ENCODE peak calls at places on chromosomes 16 and 17, in six cellular contexts. V is GM23338, H is endodermal cell, A is endothelial cell of umbilical vein, U is tibial artery, X is Caco-2. B is an unnamed sample. For H3K4me1 and H3K27me3, the result is how much of the 10 kb centered on the place peaks cover.

GRCh38 chr16:87391950-87392822 is at the start of gene MAP1LC3B:
- DNase-seq in H (peak), V (peak), X (peak), A (peak), U (peak), B (peak)

GRCh38 chr16:22183335-22183734 is 21.0 kb downstream of the SDR42E2 start:
- DNase-seq in A (no peak), V (no peak), U (no peak), H (no peak), X (no peak), B (no peak)

GRCh38 chr17:77666881-77667395 is 291.6 kb upstream of the TNRC6C start:
- DNase-seq in H (no peak), A (no peak), X (no peak), U (no peak), V (no peak), B (no peak)

GRCh38 chr17:2955931-2956582 is 107.3 kb downstream of the OR1D5 start:
- DNase-seq in U (no peak), V (no peak), X (no peak), H (no peak), A (no peak), B (no peak)

GRCh38 chr17:40065041-40065770 is 2.4 kb downstream of the THRA start:
- DNase-seq in U (no peak), X (no peak), A (peak), H (peak), V (no peak), B (peak)

GRCh38 chr16:14378684-14379467 is 251.2 kb downstream of the PARN start:
- DNase-seq in U (no peak), X (no peak), A (no peak), H (no peak), V (no peak), B (no peak)

GRCh38 chr16:78235168-78235800 is 135.8 kb downstream of the WWOX start:
- DNase-seq in V (peak), U (peak), A (peak), X (peak), H (peak), B (peak)

GRCh38 chr17:82914375-82914774 is 74.6 kb upstream of the ZNF750 start:
- DNase-seq in X (no peak), V (no peak), H (no peak), U (no peak), A (no peak), B (no peak)

GRCh38 chr16:58515125-58515870 is at the start of gene SETD6:
- DNase-seq in X (peak), V (peak), U (peak), A (peak), H (peak), B (peak)

GRCh38 chr17:82901836-82902235 is 62.0 kb upstream of the ZNF750 start:
- DNase-seq in A (no peak), X (no peak), H (no peak), U (no peak), V (no peak), B (no peak)

GRCh38 chr17:80961516-80961915 is 30.1 kb upstream of the CHMP6 start:
- DNase-seq in H (no peak), V (no peak), U (no peak), A (no peak), X (no peak), B (peak)

GRCh38 chr17:13544292-13544691 is 57.4 kb downstream of the HS3ST3A1 start:
- DNase-seq in A (no peak), V (no peak), H (peak), X (no peak), U (no peak), B (peak)

DNA sequence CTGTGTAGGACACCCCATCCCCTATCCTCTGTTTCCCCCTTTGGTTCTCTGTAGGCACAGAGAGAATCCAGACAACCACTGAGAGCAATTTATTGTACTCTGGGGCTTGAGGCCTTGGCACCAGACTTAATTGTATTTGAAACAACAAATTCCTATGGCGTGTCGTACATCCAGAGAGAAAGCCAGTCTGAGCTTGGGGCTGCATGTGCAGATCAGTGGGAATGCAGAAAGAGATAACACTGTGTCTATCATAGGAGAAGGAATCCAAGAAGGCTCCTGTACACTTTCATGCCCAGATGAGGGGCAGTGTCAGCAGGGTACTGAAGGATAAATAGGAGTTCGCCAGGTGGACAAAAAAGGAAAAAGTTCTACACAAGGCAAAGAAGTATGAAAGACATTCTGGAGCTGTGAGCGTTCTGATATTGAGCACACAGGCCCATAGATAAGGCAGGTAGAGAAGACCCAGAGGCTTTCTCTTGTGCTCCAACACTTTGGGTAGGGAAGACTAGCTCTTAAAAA is 22.0 kb upstream of the IL4R start:
- DNase-seq in X (no peak), V (no peak), U (no peak), H (no peak), A (no peak), B (no peak)
- H3K4me1 ChIP-seq in X (under half), V (under half), U (under half), H (under half), A (under half), B (under half)

GRCh38 chr17:59558953-59559352 is 6.5 kb upstream of the DHX40 start:
- DNase-seq in H (no peak), V (peak), U (no peak), X (no peak), A (peak), B (no peak)
- TF ChIP-seq CTCF in H (peak), V (peak), U (peak), X (peak), A (no peak), B (no peak)

GRCh38 chr17:34757106-34757505 is 177.7 kb downstream of the TMEM132E start:
- DNase-seq in V (no peak), X (no peak), U (no peak), A (no peak), H (no peak), B (no peak)

GRCh38 chr17:34755981-34756669 is 176.7 kb downstream of the TMEM132E start:
- DNase-seq in U (no peak), H (peak), V (no peak), A (no peak), X (peak), B (no peak)

GRCh38 chr17:34755371-34755770 is 176.0 kb downstream of the TMEM132E start:
- DNase-seq in A (no peak), H (peak), U (no peak), V (no peak), X (peak), B (no peak)

GRCh38 chr17:34757611-34758010 is 178.2 kb downstream of the TMEM132E start:
- DNase-seq in V (no peak), A (no peak), U (no peak), X (peak), H (no peak), B (no peak)

DNA sequence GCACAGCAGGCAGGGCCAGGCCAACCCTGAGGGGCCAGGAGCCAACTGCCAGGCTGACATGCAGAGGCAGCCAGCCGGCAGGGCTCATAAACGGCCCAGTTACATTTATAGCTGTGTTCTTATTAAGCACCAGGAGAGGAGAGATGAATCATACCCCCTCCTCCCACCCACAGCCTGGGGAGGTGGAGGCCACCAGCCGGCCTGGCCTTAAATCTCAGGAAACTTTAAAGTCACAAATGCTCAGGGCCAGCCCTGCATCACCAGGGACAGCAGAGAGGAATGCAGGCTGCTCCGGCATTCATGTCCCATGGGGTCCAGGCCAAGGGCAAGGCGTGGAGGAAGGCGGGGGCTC is 177.3 kb downstream of the TMEM132E start:
- DNase-seq in A (no peak), V (no peak), U (no peak), X (peak), H (peak), B (no peak)
- H3K27me3 ChIP-seq in A (under half), V (under half), U (under half), X (under half), H (under half), B (under half)

GRCh38 chr16:65644821-65645220 is 523.0 kb upstream of the CDH11 start:
- DNase-seq in U (no peak), X (no peak), H (peak), V (no peak), A (no peak), B (no peak)

DNA sequence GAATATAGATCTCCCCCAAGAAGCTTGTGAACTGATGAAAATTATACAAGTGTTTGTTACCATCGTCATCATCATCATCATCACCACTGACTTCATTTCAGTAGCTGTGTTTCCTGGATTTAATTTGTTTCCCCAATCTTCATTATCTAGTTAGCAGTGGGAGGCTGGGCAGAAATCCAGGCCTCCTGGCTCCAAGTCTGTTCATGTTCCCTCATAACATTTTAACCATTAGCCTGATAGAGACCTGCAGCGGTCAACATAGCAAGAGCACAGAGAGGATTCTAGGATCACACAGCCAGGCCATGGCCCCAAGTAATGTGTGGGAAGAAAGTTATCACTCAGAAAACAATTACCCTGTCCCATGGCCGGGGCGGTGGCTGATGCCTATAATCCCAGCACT is 526.2 kb upstream of the CDH11 start:
- DNase-seq in H (peak), V (no peak), U (no peak), X (no peak), A (no peak), B (no peak)
- H3K4me1 ChIP-seq in H (under half), V (under half), U (under half), X (under half), A (under half), B (under half)

GRCh38 chr17:76593964-76594363 is 8.3 kb upstream of the ST6GALNAC2 start:
- DNase-seq in H (no peak), A (no peak), V (no peak), X (no peak), U (no peak), B (no peak)
- TF ChIP-seq CTCF in H (no peak), A (no peak), V (no peak), X (no peak), U (no peak), B (no peak)

GRCh38 chr16:23302045-23302956 is at the start of gene SCNN1B:
- DNase-seq in U (no peak), H (peak), V (peak), X (no peak), A (no peak), B (no peak)
- H3K27me3 ChIP-seq in U (under half), H (under half), V (under half), X (under half), A (under half), B (under half)

DNA sequence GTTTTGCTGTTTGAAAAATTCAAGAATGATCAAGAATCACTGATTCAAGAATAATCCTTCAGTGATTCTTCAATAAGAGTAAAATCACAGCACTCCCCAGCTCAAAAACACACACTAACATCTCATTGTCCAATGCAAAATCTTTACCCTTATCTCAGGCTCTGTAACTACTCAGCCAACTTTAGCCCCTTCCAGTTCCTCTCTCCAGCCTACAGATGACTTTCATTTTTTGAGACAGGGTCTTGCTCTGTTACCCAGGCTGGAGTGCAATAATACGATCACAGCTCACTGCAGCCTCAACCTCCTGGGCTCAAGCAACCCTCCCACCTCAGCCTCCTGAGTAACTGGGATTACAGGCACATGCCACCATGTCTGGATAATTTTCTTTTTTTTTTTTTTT is 25.0 kb downstream of the STAT3 start:
- DNase-seq in H (no peak), A (no peak), U (no peak), X (no peak), V (no peak), B (no peak)
- H3K4me1 ChIP-seq in H (under half), A (under half), U (half or more), X (under half), V (under half), B (under half)